ENCODE peak calls at places on chromosome 6, in four cellular contexts. X is HepG2, E is H1, S is SK-N-SH. H is an unnamed sample.

GRCh38 chr6:161136655-161137054 is 137.2 kb downstream of the AGPAT4 start:
- DNase-seq in S (no peak), E (no peak), X (no peak), H (no peak)

GRCh38 chr6:5345324-5345723 is 84.0 kb downstream of the FARS2 start:
- DNase-seq in X (no peak), S (no peak), E (no peak), H (no peak)

GRCh38 chr6:97674802-97675201 is 391.8 kb upstream of the MMS22L start:
- DNase-seq in E (no peak), X (no peak), S (no peak), H (no peak)

GRCh38 chr6:168949876-168950499 is 303.7 kb downstream of the THBS2 start:
- DNase-seq in E (no peak), S (no peak), X (no peak), H (no peak)

GRCh38 chr6:148497256-148497655 is 154.6 kb downstream of the SASH1 start:
- DNase-seq in X (no peak), S (no peak), E (no peak), H (no peak)

GRCh38 chr6:118770112-118770788 is 118.9 kb upstream of the CEP85L start:
- DNase-seq in S (peak), X (no peak), E (no peak), H (no peak)

GRCh38 chr6:147947521-147947920 is 395.1 kb upstream of the SASH1 start:
- DNase-seq in X (no peak), E (no peak), S (no peak), H (no peak)

GRCh38 chr6:145814035-145814500 is 527 bp downstream of the FBXO30 start:
- DNase-seq in S (peak), E (no peak), X (peak), H (peak)

GRCh38 chr6:116265081-116265829 is 11.4 kb upstream of the TSPYL4 start:
- DNase-seq in S (no peak), X (no peak), E (no peak), H (no peak)

GRCh38 chr6:3231213-3232016 is 4.0 kb upstream of the TUBB2B start:
- DNase-seq in X (peak), S (peak), E (peak), H (no peak)

GRCh38 chr6:142764306-142764705 is 180.7 kb downstream of the HIVEP2 start:
- DNase-seq in X (no peak), S (no peak), E (no peak), H (no peak)

GRCh38 chr6:136317023-136317649 is 27.5 kb upstream of the BCLAF1 start:
- DNase-seq in X (peak), S (peak), E (no peak), H (peak)

GRCh38 chr6:99350573-99350972 is 1.1 kb upstream of the FAXC start:
- DNase-seq in S (no peak), E (peak), X (no peak), H (no peak)

GRCh38 chr6:170267688-170268087 is 23.2 kb downstream of the DLL1 start:
- DNase-seq in E (no peak), S (no peak), X (no peak), H (no peak)

GRCh38 chr6:73577605-73578160 is 56.9 kb upstream of the EEF1A1 start:
- DNase-seq in S (no peak), E (no peak), X (no peak), H (no peak)

GRCh38 chr6:31968791-31969711 is 2.9 kb downstream of the DXO start:
- DNase-seq in E (no peak), X (no peak), S (no peak), H (no peak)

GRCh38 chr6:144219056-144219685 is 66.0 kb upstream of the UTRN start:
- DNase-seq in E (no peak), X (peak), S (peak), H (peak)

GRCh38 chr6:71254323-71254722 is 34.3 kb upstream of the OGFRL1 start:
- DNase-seq in E (no peak), S (peak), X (no peak), H (no peak)

GRCh38 chr6:43242908-43243648 is at the start of gene TTBK1:
- DNase-seq in X (no peak), S (peak), E (peak), H (no peak)

GRCh38 chr6:85641916-85642773 is 541 bp downstream of the SYNCRIP start:
- DNase-seq in X (peak), E (no peak), S (peak), H (no peak)

GRCh38 chr6:118717106-118717505 is 65.7 kb upstream of the CEP85L start:
- DNase-seq in X (no peak), S (no peak), E (no peak), H (no peak)

GRCh38 chr6:150001295-150001990 is 23.9 kb downstream of the RAET1L start:
- DNase-seq in E (no peak), X (no peak), S (no peak), H (peak)

GRCh38 chr6:167794386-167795157 is 32.1 kb upstream of the AFDN start:
- DNase-seq in S (no peak), E (peak), X (no peak), H (no peak)

GRCh38 chr6:131135244-131136020 is at the start of gene AKAP7:
- DNase-seq in X (peak), S (peak), E (peak), H (no peak)

GRCh38 chr6:79949235-79949634 is 1.9 kb upstream of the ELOVL4 start:
- DNase-seq in E (peak), X (peak), S (peak), H (peak)

GRCh38 chr6:163170294-163170883 is 244.1 kb upstream of the QKI start:
- DNase-seq in X (no peak), S (peak), E (peak), H (no peak)

GRCh38 chr6:36357872-36358234 is 21.2 kb upstream of the BNIP5 start:
- DNase-seq in S (no peak), X (no peak), E (no peak), H (peak)

GRCh38 chr6:116385911-116386310 is 15.2 kb downstream of the DSE start:
- DNase-seq in E (no peak), S (no peak), X (no peak), H (no peak)

GRCh38 chr6:134178230-134179044 is 126.0 kb upstream of the SLC2A12 start:
- DNase-seq in X (peak), S (peak), E (peak), H (peak)

GRCh38 chr6:30322527-30323501 is 3.9 kb upstream of the TRIM39 start:
- DNase-seq in E (no peak), S (no peak), X (no peak), H (no peak)

GRCh38 chr6:25623874-25624273 is 28.1 kb upstream of the SCGN start:
- DNase-seq in E (no peak), X (no peak), S (peak), H (no peak)

GRCh38 chr6:101851911-101852310 is 458.4 kb downstream of the GRIK2 start:
- DNase-seq in X (no peak), S (no peak), E (no peak), H (no peak)

GRCh38 chr6:61555993-61556392 is 730.0 kb downstream of the KHDRBS2 start:
- DNase-seq in X (no peak), S (no peak), E (no peak), H (no peak)

GRCh38 chr6:99802396-99803031 is 191.5 kb downstream of the MCHR2 start:
- DNase-seq in S (no peak), X (no peak), E (peak), H (no peak)

GRCh38 chr6:5205877-5206840 is 54.6 kb downstream of the LYRM4 start:
- DNase-seq in X (peak), S (peak), E (no peak), H (no peak)

GRCh38 chr6:7390218-7390878 is 740 bp downstream of the RIOK1 start:
- DNase-seq in S (no peak), E (no peak), X (no peak), H (no peak)

GRCh38 chr6:37456126-37456525 is 23.1 kb downstream of the CMTR1 start:
- DNase-seq in X (no peak), E (no peak), S (no peak), H (no peak)
- TF ChIP-seq JUND in X (no peak), E (no peak), S (peak), H (no peak)

GRCh38 chr6:14818422-14818884 is 427.4 kb upstream of the JARID2 start:
- DNase-seq in S (no peak), E (no peak), X (no peak), H (no peak)

GRCh38 chr6:14814016-14814415 is 431.9 kb upstream of the JARID2 start:
- DNase-seq in S (no peak), X (no peak), E (no peak), H (no peak)

GRCh38 chr6:14819001-14819400 is 426.9 kb upstream of the JARID2 start:
- DNase-seq in S (no peak), X (no peak), E (no peak), H (no peak)

GRCh38 chr6:14817068-14817467 is 428.8 kb upstream of the JARID2 start:
- DNase-seq in S (no peak), X (no peak), E (no peak), H (no peak)

GRCh38 chr6:14816106-14816864 is 429.6 kb upstream of the JARID2 start:
- DNase-seq in E (no peak), S (peak), X (no peak), H (no peak)
- TF ChIP-seq TCF12 in E (no peak), S (no peak), X (no peak), H (no peak)

GRCh38 chr6:33834401-33835392 is 30.9 kb upstream of the MLN start:
- DNase-seq in E (no peak), S (peak), X (no peak), H (no peak)

GRCh38 chr6:33830635-33831240 is 26.9 kb upstream of the MLN start:
- DNase-seq in E (no peak), X (no peak), S (no peak), H (no peak)

GRCh38 chr6:33837971-33838665 is 34.3 kb upstream of the MLN start:
- DNase-seq in S (no peak), X (no peak), E (no peak), H (no peak)

GRCh38 chr6:33837070-33837469 is 33.3 kb upstream of the MLN start:
- DNase-seq in E (no peak), X (no peak), S (no peak), H (no peak)

DNA sequence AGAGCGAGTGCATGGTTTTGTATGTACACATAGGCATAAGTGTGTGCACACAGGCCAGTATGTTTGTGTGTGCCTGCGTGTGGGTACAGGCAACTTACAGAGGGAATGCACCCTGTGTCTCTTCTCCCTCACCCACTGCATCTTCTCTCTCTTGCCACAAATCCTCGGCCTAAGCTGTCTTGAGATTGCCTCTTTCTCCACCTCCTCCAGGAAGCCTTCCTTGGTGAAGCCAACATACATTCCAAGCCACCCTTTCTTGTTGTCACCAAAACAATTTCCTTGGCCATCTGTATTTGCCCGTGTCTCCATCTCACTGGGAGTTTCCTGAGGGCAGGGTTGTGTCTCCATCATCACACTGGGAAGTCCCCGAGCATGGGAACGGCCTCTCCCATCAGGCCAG is 29.8 kb upstream of the MLN start:
- DNase-seq in E (no peak), S (no peak), X (no peak), H (no peak)
- TF ChIP-seq JUND in E (no peak), S (no peak), X (no peak), H (no peak)

GRCh38 chr6:38776515-38776914 is 61.4 kb downstream of the DNAH8 start:
- DNase-seq in X (no peak), E (no peak), S (peak), H (no peak)
- TF ChIP-seq TCF12 in X (no peak), E (no peak), S (peak), H (no peak)